ENCODE peak calls at places on chromosomes 1 and 21, in four cellular contexts. A is effector memory CD4-positive, alpha-beta T cell; Y is GM23338; Z is ovary. T is an unnamed sample. For H3K4me1 and H3K27me3, the result is how much of the 10 kb centered on the place peaks cover.

GRCh38 chr1:246727594-246727993 is 3.4 kb downstream of the SCCPDH start:
- DNase-seq in Y (no peak), A (no peak), Z (no peak), T (no peak)

GRCh38 chr21:38367646-38368045 is 110.9 kb downstream of the KCNJ15 start:
- DNase-seq in A (no peak), Y (no peak), Z (no peak), T (no peak)

GRCh38 chr21:33432496-33432895 is 29.3 kb downstream of the IFNGR2 start:
- DNase-seq in Z (no peak), Y (no peak), A (no peak), T (no peak)

GRCh38 chr21:45156459-45156858 is 82.1 kb downstream of the ADARB1 start:
- DNase-seq in Y (no peak), Z (no peak), A (no peak), T (no peak)

GRCh38 chr1:152227310-152227928 is 3.4 kb upstream of the HRNR start:
- DNase-seq in Y (peak), Z (no peak), A (no peak), T (no peak)

GRCh38 chr1:61741682-61742619 is at the start of gene PATJ:
- DNase-seq in Y (peak), Z (peak), A (peak), T (peak)

GRCh38 chr1:72526926-72527325 is 244.6 kb upstream of the NEGR1 start:
- DNase-seq in A (no peak), Z (no peak), Y (no peak), T (no peak)

GRCh38 chr1:243475966-243476365 is 220.1 kb downstream of the SDCCAG8 start:
- DNase-seq in A (no peak), Y (peak), Z (no peak), T (no peak)

GRCh38 chr1:22117238-22117637 is 25.7 kb downstream of the WNT4 start:
- DNase-seq in Z (no peak), A (no peak), Y (no peak), T (no peak)

GRCh38 chr1:163170331-163170730 is 32.4 kb downstream of the RGS5 start:
- DNase-seq in Z (no peak), A (no peak), Y (no peak), T (no peak)

GRCh38 chr1:114510235-114511047 is 562 bp downstream of the TRIM33 start:
- DNase-seq in Y (peak), Z (peak), A (peak), T (peak)

GRCh38 chr21:46121286-46122221 is 23.6 kb downstream of the COL6A2 start:
- DNase-seq in Y (no peak), Z (peak), A (no peak), T (peak)

GRCh38 chr1:56525463-56526155 is 53.8 kb downstream of the PLPP3 start:
- DNase-seq in A (no peak), Z (no peak), Y (no peak), T (no peak)

GRCh38 chr1:209622841-209623829 is 29.1 kb downstream of the LAMB3 start:
- DNase-seq in A (no peak), Y (no peak), Z (peak), T (no peak)

GRCh38 chr1:98405581-98406059 is 255.9 kb upstream of the SNX7 start:
- DNase-seq in Y (no peak), A (no peak), Z (no peak), T (no peak)

GRCh38 chr1:176379626-176380339 is 83.2 kb upstream of the PAPPA2 start:
- DNase-seq in Z (no peak), A (no peak), Y (no peak), T (no peak)

GRCh38 chr1:40692429-40692905 is 963 bp downstream of the NFYC start:
- DNase-seq in A (no peak), Y (peak), Z (no peak), T (no peak)

GRCh38 chr1:100769906-100770646 is 50.5 kb downstream of the VCAM1 start:
- DNase-seq in A (no peak), Z (no peak), Y (no peak), T (no peak)

GRCh38 chr1:6112690-6113005 is 67.0 kb downstream of the KCNAB2 start:
- DNase-seq in A (no peak), Y (no peak), Z (no peak), T (no peak)

GRCh38 chr1:21761052-21761451 is 21.9 kb downstream of the USP48 start:
- DNase-seq in Z (no peak), Y (no peak), A (no peak), T (no peak)

GRCh38 chr1:112702420-112703261 is 4.3 kb downstream of the RHOC start:
- DNase-seq in Y (no peak), Z (no peak), A (no peak), T (no peak)

GRCh38 chr21:45975017-45975595 is 6.5 kb upstream of the COL6A1 start:
- DNase-seq in Z (peak), Y (peak), A (no peak), T (no peak)

GRCh38 chr1:87146538-87146937 is 182.1 kb upstream of the LMO4 start:
- DNase-seq in Y (no peak), Z (no peak), A (no peak), T (no peak)

GRCh38 chr1:89610457-89610991 is 22.4 kb upstream of the LRRC8C start:
- DNase-seq in Z (no peak), Y (no peak), A (peak), T (peak)

GRCh38 chr1:107609808-107610207 is 355.2 kb downstream of the VAV3 start:
- DNase-seq in Z (no peak), A (no peak), Y (no peak), T (no peak)

GRCh38 chr1:212224102-212224501 is 61.1 kb upstream of the PPP2R5A start:
- DNase-seq in A (no peak), Z (no peak), Y (no peak), T (no peak)

GRCh38 chr1:226223157-226223785 is at the start of gene MIXL1:
- DNase-seq in A (no peak), Y (peak), Z (no peak), T (no peak)

GRCh38 chr1:115811140-115811828 is 29.6 kb downstream of the NHLH2 start:
- DNase-seq in A (no peak), Y (no peak), Z (no peak), T (no peak)

GRCh38 chr1:53553734-53554509 is 94.7 kb downstream of the DMRTB1 start:
- DNase-seq in Z (no peak), A (no peak), Y (no peak), T (no peak)

GRCh38 chr1:208781391-208782035 is 537.3 kb upstream of the PLXNA2 start:
- DNase-seq in Y (peak), A (no peak), Z (no peak), T (no peak)

GRCh38 chr1:180627411-180627810 is 4.4 kb upstream of the XPR1 start:
- DNase-seq in A (no peak), Y (no peak), Z (no peak), T (no peak)

GRCh38 chr1:7516892-7517291 is 254.2 kb upstream of the VAMP3 start:
- DNase-seq in Z (no peak), Y (no peak), A (no peak), T (no peak)

GRCh38 chr1:185091480-185091879 is 46.1 kb downstream of the RNF2 start:
- DNase-seq in Z (no peak), Y (no peak), A (no peak), T (no peak)

GRCh38 chr1:185096531-185096930 is 51.2 kb downstream of the RNF2 start:
- DNase-seq in A (no peak), Y (no peak), Z (no peak), T (no peak)
- H3K4me1 ChIP-seq in A (under half), Y (under half), Z (under half), T (under half)

DNA sequence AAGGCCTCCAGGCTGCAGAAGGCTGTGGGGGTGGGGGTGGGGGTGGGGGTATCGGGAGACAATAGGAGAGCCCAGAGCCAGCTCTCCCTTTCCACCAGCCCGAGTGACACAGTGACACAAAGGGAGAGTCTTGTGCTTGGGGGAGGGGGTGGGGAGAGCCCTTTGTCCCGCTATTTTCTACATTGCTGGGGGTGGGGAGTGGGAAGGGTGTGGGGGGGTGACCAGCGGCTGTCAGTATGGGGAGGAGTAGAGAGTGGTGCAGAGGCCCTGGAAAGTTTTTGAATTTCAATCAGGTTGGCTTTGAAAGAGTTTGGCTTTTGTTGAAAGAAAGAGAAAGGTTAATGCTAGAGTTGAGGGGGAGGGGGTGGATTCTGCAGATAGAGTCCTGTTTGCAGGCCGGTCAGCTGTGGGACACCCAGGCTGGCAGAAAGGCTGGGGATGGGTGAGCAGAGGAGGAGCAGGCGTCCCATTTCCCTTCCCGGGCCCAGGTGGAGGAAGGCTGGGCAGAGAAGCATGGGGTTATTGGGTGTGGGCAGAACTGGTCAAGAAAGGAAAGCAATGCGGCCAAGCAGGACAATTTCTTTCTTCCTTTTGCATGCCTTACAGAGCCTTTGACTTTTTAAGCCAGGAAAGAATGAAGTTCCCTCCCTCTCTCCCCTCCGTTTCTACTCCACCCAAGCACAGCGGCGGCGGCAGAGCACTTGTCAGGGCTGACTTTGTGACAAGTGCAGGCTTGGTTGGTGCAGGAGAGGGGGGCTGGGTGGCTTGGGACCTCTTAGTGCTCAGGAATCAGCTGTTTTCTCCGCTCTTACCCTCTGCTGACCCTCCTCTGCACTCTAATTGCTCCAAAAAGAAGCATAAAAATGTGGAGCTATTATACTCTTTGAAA is 96.2 kb downstream of the RNF220 start:
- DNase-seq in A (no peak), Y (peak), Z (no peak), T (no peak)
- H3K27me3 ChIP-seq in A (under half), Y (under half), Z (under half), T (under half)

DNA sequence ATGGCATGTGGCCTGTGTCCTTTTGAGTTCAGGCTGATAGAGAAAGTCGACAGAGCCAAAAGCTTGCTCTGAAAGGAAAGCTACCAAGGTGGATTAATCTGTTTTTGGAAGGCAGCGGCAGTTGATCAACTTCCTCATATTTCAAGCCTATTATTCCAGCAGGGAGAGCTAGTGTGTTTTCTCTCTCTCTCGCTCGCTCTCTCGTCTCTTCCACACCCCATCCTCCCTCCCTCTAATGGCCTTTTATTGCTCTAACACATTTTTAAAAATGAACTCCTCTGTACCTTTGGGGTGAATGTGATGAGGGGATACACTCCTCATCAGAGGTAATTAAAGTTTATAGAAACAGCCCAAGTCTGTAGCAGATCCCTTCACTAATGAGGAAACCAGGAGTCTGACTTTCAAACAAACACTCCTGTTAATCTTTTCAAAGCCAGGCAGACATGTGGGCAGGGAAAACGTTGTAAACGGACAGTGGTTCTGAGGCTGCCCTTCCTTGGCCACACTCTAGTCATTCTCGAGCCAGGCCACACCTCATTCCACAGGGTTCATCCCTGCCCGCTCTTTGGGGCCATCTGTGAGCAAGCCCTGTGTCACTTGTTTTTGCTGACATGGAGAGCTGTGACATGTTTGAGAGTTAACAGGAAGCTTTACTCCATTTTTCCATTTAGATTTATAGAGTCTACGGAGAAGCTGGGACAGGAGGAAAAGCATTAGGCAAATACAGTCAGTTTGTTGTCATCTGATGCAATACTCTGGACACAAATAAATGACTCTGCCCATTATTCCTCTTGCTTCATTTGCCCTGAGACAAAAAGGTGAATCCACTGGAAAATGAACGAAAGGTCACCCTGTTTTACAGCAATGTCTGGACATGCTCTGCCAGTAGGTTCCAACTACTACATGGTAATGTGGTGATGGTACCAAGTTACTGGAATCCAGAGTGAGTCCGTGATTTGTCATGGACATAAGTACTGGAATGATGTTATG is 126.7 kb downstream of the CLIC6 start:
- DNase-seq in Y (no peak), Z (no peak), A (no peak), T (no peak)
- H3K4me1 ChIP-seq in Y (under half), Z (under half), A (under half), T (under half)

DNA sequence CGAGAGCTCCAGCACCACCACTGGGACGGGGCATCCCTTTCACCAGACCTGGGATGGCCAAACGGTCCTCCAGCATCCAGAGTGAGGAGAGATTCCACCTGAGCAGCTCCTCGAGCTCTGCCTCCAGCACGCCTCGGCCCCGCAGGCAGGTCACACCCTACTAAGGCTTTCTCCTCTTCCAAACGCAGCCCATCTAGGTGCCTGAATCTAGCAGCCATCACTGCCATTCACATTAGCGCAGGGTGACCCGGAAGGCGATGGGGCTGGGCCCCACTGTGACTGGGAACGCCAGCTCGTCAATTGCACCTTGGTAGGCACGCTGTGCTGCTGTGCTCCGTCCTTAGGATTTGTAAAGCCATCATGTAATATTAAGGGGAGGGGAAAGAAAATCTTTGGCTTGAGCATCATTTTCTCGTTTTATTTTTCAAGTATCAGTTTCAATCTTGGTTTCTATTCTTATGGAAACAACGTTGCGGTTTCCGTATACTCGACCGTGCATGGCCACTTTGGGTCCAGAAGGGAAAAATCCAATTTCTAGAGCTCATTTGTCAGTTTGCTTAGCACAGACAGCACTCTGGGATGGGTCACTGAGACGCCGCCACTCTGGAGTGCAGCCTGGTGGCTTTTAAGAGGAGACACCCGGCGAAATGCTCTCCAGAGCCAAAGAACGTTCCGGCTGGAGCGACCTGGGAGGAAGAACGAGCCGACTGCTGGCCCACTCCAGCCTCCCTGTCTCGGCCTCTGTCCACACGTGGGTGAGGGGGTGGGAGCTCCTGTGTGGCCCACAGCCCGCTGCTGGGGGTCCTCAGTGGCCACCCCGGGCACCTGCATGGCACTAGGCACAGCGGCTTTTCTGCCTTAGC is 173.6 kb downstream of the PRDM16 start:
- DNase-seq in Y (no peak), A (no peak), Z (no peak), T (no peak)
- H3K27me3 ChIP-seq in Y (under half), A (under half), Z (under half), T (under half)

GRCh38 chr1:65230741-65231439 is 78.5 kb upstream of the DNAJC6 start:
- DNase-seq in Y (no peak), Z (no peak), A (no peak), T (no peak)
- H3K4me1 ChIP-seq in Y (under half), Z (under half), A (under half), T (under half)

GRCh38 chr1:109470245-109470644 is 3.9 kb downstream of the SYPL2 start:
- DNase-seq in A (no peak), Z (no peak), Y (no peak), T (no peak)

GRCh38 chr1:109475261-109475660 is 8.4 kb upstream of the ATXN7L2 start:
- DNase-seq in Y (no peak), Z (no peak), A (no peak), T (no peak)

GRCh38 chr1:109474697-109475096 is 8.4 kb downstream of the SYPL2 start:
- DNase-seq in Z (no peak), Y (no peak), A (no peak), T (no peak)

GRCh38 chr1:109468903-109469302 is 2.6 kb downstream of the SYPL2 start:
- DNase-seq in A (no peak), Y (no peak), Z (no peak), T (no peak)

DNA sequence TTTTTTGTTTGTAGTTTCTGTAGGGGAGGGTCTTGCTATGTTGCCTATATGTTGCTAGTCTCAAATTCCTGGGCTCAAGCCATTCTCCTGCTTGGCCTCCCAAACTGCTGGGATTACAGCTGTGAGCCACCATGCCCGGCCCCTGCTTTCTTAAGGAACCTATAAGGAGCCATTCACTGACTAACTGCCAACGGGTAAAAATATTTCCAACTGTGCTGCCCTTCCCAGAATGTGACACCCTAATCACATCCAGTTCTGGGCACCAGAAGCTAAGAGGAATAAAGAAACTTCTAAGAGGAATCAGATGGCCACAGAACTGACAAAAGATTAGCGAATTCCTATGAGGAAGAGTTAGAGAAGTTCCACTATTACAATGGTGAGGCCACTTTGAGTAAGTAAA is 6.4 kb downstream of the SYPL2 start:
- DNase-seq in Y (no peak), A (no peak), Z (no peak), T (no peak)
- H3K27me3 ChIP-seq in Y (under half), A (under half), Z (under half), T (under half)

T was measured in naive thymus-derived CD4-positive, alpha-beta T cell.